ENCODE peak calls at places on chromosomes 3 and 15, in eight cellular contexts. T is foreskin fibroblast, E is GM20000, O is upper lobe of right lung, Y is transverse colon, K is spleen, G is astrocyte of the spinal cord, Q is progenitor cell of endocrine pancreas. R is an unnamed sample.
A peak's percentile ranks its signal among the peaks of the same experiment; 100 is the strongest.

GRCh38 chr15:89372069-89373033 is 37.7 kb upstream of the POLG start:
- DNase-seq in Q (no peak), Y (no peak), E (no peak), T (no peak), G (no peak), O (no peak), K (no peak), R (no peak)

GRCh38 chr3:66483006-66483928 is 17.6 kb downstream of the LRIG1 start:
- DNase-seq in T (peak; percentile 69), G (peak; percentile 84), O (no peak), E (no peak), Q (no peak), Y (peak; percentile 57), K (no peak), R (no peak)

GRCh38 chr3:185851959-185852358 is 27.1 kb upstream of the IGF2BP2 start:
- DNase-seq in Y (no peak), T (no peak), O (no peak), E (no peak), K (no peak), G (no peak), Q (no peak), R (no peak)

GRCh38 chr3:61562810-61563613 is 1.6 kb downstream of the PTPRG start:
- DNase-seq in G (peak; percentile 37), K (no peak), E (peak; percentile 36), Y (peak; percentile 32), O (peak; percentile 71), T (no peak), Q (peak; percentile 23), R (peak; percentile 65)

GRCh38 chr15:31977812-31978662 is 52.3 kb upstream of the CHRNA7 start:
- DNase-seq in K (peak; percentile 85), G (peak; percentile 23), O (peak; percentile 75), T (peak; percentile 10), Q (peak; percentile 69), E (peak; percentile 53), Y (peak; percentile 69), R (peak; percentile 91)

GRCh38 chr3:198079771-198080520 is 119.9 kb downstream of the LMLN start:
- DNase-seq in E (peak; percentile 14), G (no peak), Y (peak; percentile 9), K (no peak), Q (no peak), O (no peak), T (no peak), R (peak; percentile 31)

GRCh38 chr3:148280623-148281242 is 417.0 kb upstream of the AGTR1 start:
- DNase-seq in E (no peak), Q (no peak), T (no peak), O (peak; percentile 61), K (peak; percentile 68), Y (no peak), G (no peak), R (no peak)

GRCh38 chr3:63508305-63508704 is 144.2 kb upstream of the SNTN start:
- DNase-seq in K (no peak), T (no peak), G (no peak), Y (peak; percentile 22), Q (no peak), O (no peak), E (no peak), R (no peak)

GRCh38 chr3:143348486-143349327 is 229.1 kb downstream of the CHST2 start:
- DNase-seq in K (no peak), T (no peak), G (no peak), Y (no peak), O (no peak), Q (no peak), E (peak; percentile 39), R (no peak)

GRCh38 chr3:129505341-129505740 is 23.1 kb upstream of the RHO start:
- DNase-seq in K (peak; percentile 27), Q (no peak), Y (no peak), E (no peak), T (no peak), G (no peak), O (no peak), R (no peak)

GRCh38 chr3:58271901-58272501 is 34.0 kb upstream of the RPP14 start:
- DNase-seq in O (no peak), Y (no peak), T (peak; percentile 77), K (no peak), Q (no peak), G (peak; percentile 92), E (no peak), R (no peak)

GRCh38 chr3:142929109-142929508 is 34.4 kb downstream of the PAQR9 start:
- DNase-seq in K (no peak), O (no peak), Q (no peak), G (no peak), E (peak; percentile 56), Y (peak; percentile 65), T (no peak), R (peak; percentile 46)

GRCh38 chr3:175326041-175326440 is 466.9 kb downstream of the NAALADL2 start:
- DNase-seq in Y (no peak), E (no peak), G (no peak), K (no peak), O (no peak), T (no peak), Q (no peak), R (no peak)

GRCh38 chr3:15319575-15319974 is 12.8 kb downstream of the SH3BP5 start:
- DNase-seq in K (no peak), G (peak; percentile 35), E (no peak), O (no peak), T (peak; percentile 65), Y (no peak), Q (no peak), R (no peak)

GRCh38 chr3:7682822-7683229 is 818.8 kb upstream of the LMCD1 start:
- DNase-seq in G (peak; percentile 97), K (no peak), Y (no peak), Q (no peak), T (peak; percentile 10), E (no peak), O (peak; percentile 52), R (no peak)

GRCh38 chr3:182533394-182533793 is 259.9 kb upstream of the ATP11B start:
- DNase-seq in Q (no peak), T (no peak), G (no peak), O (no peak), E (no peak), Y (no peak), K (no peak), R (peak; percentile 16)

GRCh38 chr3:127158614-127159221 is 34.2 kb upstream of the PRR23E start:
- DNase-seq in G (peak; percentile 6), T (no peak), O (peak; percentile 52), K (no peak), Y (no peak), Q (peak; percentile 62), E (no peak), R (no peak)

GRCh38 chr3:37103103-37103815 is 71.1 kb downstream of the LRRFIP2 start:
- DNase-seq in Q (no peak), E (no peak), T (no peak), Y (no peak), G (no peak), O (no peak), K (no peak), R (no peak)

GRCh38 chr3:10555263-10555662 is 49.9 kb upstream of the ATP2B2 start:
- DNase-seq in Y (no peak), E (no peak), G (no peak), Q (no peak), T (no peak), K (no peak), O (no peak), R (no peak)

GRCh38 chr3:113615976-113616375 is 80.5 kb downstream of the USF3 start:
- DNase-seq in Y (no peak), E (no peak), Q (no peak), G (no peak), T (no peak), K (no peak), O (no peak), R (no peak)
- TF ChIP-seq CTCF in Y (no peak), E (no peak), Q (no peak), G (no peak), T (no peak), K (no peak), O (no peak), R (no peak)

GRCh38 chr3:189950258-189950657 is 170.4 kb downstream of the P3H2 start:
- DNase-seq in O (no peak), K (no peak), G (no peak), T (no peak), E (no peak), Y (no peak), Q (no peak), R (no peak)
- TF ChIP-seq CTCF in O (no peak), K (no peak), G (peak; percentile 7), T (no peak), E (no peak), Y (no peak), Q (no peak), R (no peak)

GRCh38 chr15:73268457-73268856 is 100.3 kb downstream of the HCN4 start:
- DNase-seq in T (no peak), G (no peak), O (no peak), E (no peak), Y (no peak), K (no peak), Q (no peak), R (no peak)

GRCh38 chr15:73264881-73265280 is 103.9 kb downstream of the HCN4 start:
- DNase-seq in T (no peak), E (no peak), K (no peak), Q (no peak), O (no peak), G (no peak), Y (no peak), R (no peak)

GRCh38 chr15:73270366-73271097 is 98.2 kb downstream of the HCN4 start:
- DNase-seq in G (no peak), Y (no peak), O (no peak), Q (no peak), T (no peak), E (no peak), K (no peak), R (no peak)

DNA sequence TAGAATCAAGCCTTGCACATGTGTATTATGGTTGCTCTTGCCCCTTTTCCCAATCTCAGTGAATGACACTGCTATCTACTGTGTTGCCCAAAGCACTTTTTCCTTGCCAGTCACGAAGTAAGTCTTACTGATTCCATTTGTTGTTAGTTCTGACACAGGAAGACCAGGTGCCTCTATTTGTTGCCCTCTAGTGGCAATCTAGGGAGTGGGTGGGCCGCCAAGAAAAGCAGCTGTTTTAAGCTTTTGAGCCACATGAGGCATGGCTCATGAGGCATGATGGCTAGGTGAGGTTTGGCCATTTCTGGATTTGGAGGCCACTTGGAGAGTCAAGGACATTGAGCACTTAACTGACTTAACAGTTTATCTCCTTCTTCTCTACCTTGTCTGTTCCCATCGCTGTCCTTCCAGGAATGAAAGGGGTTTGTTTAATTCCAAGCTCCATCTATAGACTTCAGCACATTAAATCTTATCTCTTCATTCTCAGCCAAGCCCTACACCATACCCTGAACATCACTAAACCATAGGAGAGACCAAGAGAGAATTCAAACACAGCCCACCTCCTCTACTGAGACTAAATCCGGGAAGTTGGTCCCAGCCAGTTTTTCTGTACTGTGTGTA is 103.1 kb downstream of the HCN4 start:
- DNase-seq in T (no peak), K (no peak), Y (peak; percentile 11), O (no peak), Q (peak; percentile 44), E (peak; percentile 46), G (peak; percentile 67), R (peak; percentile 64)
- TF ChIP-seq CTCF in T (peak; percentile 61), K (peak; percentile 47), Y (peak; percentile 27), O (peak; percentile 64), Q (peak; percentile 76), E (peak; percentile 92), G (peak; percentile 91), R (peak; percentile 74)

DNA sequence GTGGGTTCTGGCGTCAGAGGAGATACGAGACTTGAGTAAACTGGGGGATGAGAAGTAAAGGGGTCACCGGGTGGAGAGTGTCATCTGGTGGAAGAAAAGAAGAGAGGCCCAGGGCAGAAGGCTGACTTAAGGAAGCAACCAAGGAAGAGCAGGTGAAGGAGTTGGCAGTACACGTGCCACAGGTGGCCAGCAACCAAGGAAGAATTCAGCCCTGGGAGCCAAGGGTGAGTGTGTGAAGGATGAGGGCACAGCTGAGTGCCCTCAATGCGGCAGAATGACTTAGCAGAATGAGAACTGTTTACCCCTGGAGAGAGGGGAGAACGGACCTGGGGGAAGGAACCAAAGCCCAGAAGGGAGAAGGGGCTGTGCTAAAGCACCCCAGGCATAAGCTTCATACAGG is 71.3 kb downstream of the WHAMM start:
- DNase-seq in O (no peak), Y (no peak), E (no peak), T (no peak), G (no peak), Q (no peak), K (no peak), R (no peak)
- TF ChIP-seq CTCF in O (no peak), Y (no peak), E (no peak), T (no peak), G (no peak), Q (no peak), K (no peak), R (no peak)

R was measured in glutamatergic neuron.